ENCODE peak calls at places on chromosomes 1 and 21, in nine cellular contexts. H, I, G, Y, S, W, F, U and T are unnamed samples. For H3K27me3, the result is how much of the 10 kb centered on the place peaks cover.

GRCh38 chr1:12616709-12617373 is 1.2 kb downstream of the DHRS3 start:
- DNase-seq in H (peak), I (no peak), G (no peak), Y (peak), S (no peak), W (peak), F (no peak), U (no peak), T (peak)

GRCh38 chr1:154860154-154860870 is 9.8 kb downstream of the KCNN3 start:
- DNase-seq in H (peak), I (no peak), G (no peak), Y (no peak), S (no peak), W (no peak), F (no peak), U (peak), T (no peak)

GRCh38 chr1:71027991-71028390 is 19.6 kb downstream of the PTGER3 start:
- DNase-seq in H (no peak), I (no peak), G (no peak), Y (no peak), S (no peak), W (no peak), F (no peak), U (no peak), T (no peak)

GRCh38 chr1:153728305-153729066 is 636 bp downstream of the INTS3 start:
- DNase-seq in H (peak), I (no peak), G (peak), Y (peak), S (no peak), W (peak), F (no peak), U (peak), T (peak)

GRCh38 chr1:114540202-114540601 is 29.2 kb upstream of the TRIM33 start:
- DNase-seq in H (no peak), I (no peak), G (no peak), Y (no peak), S (no peak), W (no peak), F (no peak), U (no peak), T (no peak)

GRCh38 chr1:91503332-91503900 is 2.8 kb downstream of the CDC7 start:
- DNase-seq in H (no peak), I (no peak), G (no peak), Y (no peak), S (no peak), W (no peak), F (no peak), U (no peak), T (no peak)

GRCh38 chr1:186680031-186681012 is at the start of gene PTGS2:
- DNase-seq in H (peak), I (no peak), G (peak), Y (peak), S (peak), W (peak), F (peak), U (peak), T (peak)

GRCh38 chr1:154913242-154913641 is 23.3 kb downstream of the PMVK start:
- DNase-seq in H (no peak), I (no peak), G (no peak), Y (no peak), S (no peak), W (no peak), F (no peak), U (no peak), T (no peak)

GRCh38 chr1:157626099-157626498 is 28.2 kb upstream of the FCRL4 start:
- DNase-seq in H (peak), I (no peak), G (no peak), Y (peak), S (no peak), W (no peak), F (no peak), U (peak), T (no peak)

DNA sequence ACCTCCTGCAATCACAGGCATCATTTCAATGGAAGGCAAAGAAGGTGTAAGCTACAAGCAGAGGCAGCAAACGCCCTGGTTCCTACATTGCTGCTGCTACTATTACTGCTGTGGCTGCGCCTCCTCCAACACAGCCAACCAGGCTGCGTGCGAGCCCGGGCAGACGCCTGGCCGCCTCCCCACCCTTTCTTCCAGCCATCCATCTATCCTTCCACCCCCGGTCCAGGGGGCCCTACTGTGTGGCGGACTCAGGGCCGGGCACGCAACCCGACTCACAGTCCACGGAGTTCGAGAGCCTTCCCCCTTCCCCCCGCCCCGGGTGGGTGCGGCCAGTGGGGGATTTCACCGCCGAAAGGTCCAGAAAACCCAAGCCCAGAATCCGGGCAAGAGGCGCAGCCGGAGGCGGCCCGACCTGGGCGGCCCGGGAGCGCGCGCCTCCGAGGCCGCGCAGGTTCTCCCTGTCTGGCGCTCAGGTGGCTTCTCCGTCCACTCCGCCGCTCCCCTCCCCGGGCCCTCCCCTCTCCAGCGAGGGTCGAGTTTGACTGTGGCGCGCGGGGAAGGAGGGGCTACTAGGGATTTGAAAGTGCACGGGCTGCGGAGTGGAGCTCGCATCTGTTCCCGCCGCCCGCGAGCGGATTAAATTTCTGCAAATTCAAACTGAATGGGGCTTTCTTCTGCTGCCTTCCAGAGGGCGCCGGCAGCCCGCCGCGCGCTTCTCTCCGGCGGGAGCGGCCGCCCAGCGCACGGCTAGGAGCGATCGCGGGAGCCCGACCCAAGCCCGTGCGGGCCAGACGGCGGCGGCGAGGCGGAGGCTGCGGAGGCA is at the start of gene HUNK:
- DNase-seq in H (peak), I (no peak), G (peak), Y (peak), S (no peak), W (peak), F (no peak), U (no peak), T (peak)
- H3K27me3 ChIP-seq in H (under half), I (under half), G (under half), Y (under half), S (under half), W (under half), F (half or more), U (under half), T (under half)

DNA sequence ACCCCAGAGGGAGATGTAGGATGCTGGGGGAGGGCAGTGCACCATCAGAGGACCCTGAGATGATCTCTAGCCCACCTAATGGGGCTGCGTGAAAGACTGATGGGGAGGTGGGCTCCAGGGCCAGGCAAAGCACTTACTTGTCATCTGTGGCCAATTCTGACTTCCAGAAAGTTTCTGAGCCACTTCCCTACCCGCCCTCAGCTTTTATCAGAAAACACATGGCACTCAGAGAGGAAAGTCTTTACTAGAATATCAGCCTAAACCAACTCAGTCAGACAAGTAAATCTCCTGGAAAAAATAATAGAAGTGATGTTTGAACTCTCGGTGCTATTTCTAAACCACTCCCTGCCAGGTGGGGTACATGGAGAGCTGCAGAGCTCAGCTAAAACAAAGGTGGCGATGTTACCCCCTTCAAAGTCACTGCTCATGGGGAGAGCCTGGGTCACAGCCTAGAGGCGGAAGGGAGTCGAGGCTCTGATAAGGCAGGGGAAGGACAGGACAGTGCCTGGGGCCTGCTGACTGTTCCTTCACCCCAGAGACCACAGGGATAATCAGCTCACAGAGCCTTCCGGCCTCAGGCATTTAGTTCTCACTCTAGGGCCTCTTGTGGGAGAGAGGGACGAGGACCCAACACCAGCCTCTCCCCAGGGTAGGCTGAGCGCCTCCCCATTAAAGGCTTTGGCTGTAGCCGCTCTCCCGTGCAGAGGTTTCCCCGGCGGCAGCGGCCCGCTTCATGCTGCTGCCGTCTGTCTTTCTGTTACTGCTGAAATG is 14.2 kb downstream of the SMIM12 start:
- DNase-seq in H (no peak), I (no peak), G (no peak), Y (no peak), S (no peak), W (no peak), F (no peak), U (no peak), T (no peak)
- TF ChIP-seq CTCF in H (no peak), I (no peak), G (no peak), Y (no peak), S (no peak), W (no peak), F (no peak), U (no peak), T (no peak)

GRCh38 chr1:162026906-162027305 is 3.2 kb upstream of the OLFML2B start:
- DNase-seq in H (no peak), I (no peak), G (no peak), Y (no peak), S (no peak), W (no peak), F (no peak), U (no peak), T (no peak)
- H3K27me3 ChIP-seq in H (under half), I (under half), G (under half), Y (half or more), S (under half), W (under half), F (half or more), U (under half), T (under half)

GRCh38 chr1:85850238-85850637 is 142.0 kb upstream of the ZNHIT6 start:
- DNase-seq in H (no peak), I (no peak), G (no peak), Y (no peak), S (no peak), W (no peak), F (no peak), U (no peak), T (no peak)
- TF ChIP-seq CTCF in H (no peak), I (no peak), G (no peak), Y (no peak), S (no peak), W (no peak), F (no peak), U (no peak), T (no peak)

GRCh38 chr21:35923971-35924370 is 136.4 kb downstream of the SETD4 start:
- DNase-seq in H (no peak), I (no peak), G (no peak), Y (no peak), S (no peak), W (no peak), F (no peak), U (no peak), T (no peak)
- H3K27me3 ChIP-seq in H (under half), I (under half), G (under half), Y (under half), S (under half), W (under half), F (under half), U (under half), T (under half)

DNA sequence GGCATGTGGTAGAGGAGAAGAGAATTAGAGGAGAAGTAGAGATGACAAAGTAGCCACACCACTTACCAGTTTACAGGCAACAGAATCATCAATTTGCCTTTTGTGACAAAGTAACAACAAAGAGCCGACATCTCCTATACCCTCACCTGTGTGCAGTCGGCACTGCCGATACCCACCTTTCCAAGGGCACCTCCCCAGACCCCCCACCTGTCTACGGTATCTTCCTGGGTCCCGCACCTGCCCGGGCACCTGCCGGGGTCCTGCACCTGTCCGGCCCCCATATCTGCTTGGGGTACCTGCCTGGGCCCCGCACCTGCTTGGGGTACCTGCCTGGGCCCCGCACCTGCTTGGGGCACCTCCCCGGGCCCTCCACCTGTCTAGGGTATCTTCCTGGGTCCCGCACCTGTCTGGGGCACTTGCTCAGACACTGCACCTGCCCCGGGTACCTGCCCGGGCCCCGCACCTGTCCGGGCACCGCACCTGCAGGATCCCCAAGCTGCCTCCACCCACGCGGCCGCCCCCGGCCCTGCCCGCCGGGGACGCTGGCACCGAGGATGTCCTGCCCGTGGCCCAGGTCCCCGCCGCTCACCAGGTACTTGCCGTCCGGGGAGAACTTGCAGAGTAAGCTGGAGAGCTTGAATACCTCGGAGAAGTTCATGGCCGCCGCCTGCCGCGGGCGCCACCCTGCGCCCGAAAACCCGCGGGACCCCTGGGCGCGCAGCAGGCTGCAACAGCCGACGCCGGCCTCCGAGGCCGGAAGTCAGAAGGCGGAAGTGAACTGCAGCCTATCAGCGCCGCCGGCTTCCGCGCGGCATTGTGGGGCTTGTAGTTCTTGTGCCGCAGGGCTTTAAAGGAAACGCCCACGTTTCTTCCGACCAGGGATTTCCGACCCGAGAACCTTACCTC is at the start of gene WRAP73:
- DNase-seq in H (peak), I (peak), G (peak), Y (peak), S (peak), W (peak), F (peak), U (peak), T (peak)
- TF ChIP-seq CTCF in H (no peak), I (peak), G (no peak), Y (peak), S (no peak), W (peak), F (no peak), U (peak), T (peak)

GRCh38 chr1:6419397-6419802 is 319 bp downstream of the HES2 start:
- DNase-seq in H (no peak), I (no peak), G (no peak), Y (peak), S (no peak), W (no peak), F (no peak), U (no peak), T (no peak)
- H3K27me3 ChIP-seq in H (half or more), I (under half), G (under half), Y (half or more), S (under half), W (half or more), F (half or more), U (half or more), T (half or more)

DNA sequence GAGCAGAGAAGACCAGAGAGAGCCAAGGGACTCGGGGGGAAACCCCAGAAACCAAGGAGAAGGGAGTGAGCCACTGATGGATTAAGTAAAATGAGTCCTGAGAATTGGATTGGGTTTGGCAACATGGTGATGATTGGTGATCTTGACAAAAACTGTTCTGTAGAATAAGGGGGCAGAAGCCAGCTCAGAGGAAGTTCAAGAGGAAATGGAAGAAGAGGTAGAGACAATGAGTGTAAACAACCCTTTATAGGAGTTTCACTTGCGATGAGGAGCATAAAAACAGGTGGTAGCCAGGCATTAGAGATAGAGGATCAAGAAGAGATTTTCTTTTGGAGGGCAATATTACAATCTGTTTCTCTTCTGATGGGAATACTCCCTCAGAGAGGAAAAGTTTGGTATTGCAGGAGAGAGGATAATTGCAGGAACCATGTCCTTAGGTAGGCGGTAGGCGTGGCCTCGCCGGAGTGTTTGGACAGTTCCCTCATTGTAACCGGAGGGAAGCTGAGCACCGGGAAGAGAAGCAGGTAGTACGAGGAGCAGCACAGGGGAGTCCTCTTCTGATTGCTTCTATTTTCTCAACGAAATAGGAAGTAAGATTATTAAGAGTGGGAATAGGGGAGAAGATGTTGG is 68.4 kb upstream of the TENT5C start:
- DNase-seq in H (peak), I (no peak), G (no peak), Y (peak), S (no peak), W (no peak), F (peak), U (no peak), T (peak)
- TF ChIP-seq CTCF in H (peak), I (peak), G (no peak), Y (no peak), S (no peak), W (no peak), F (no peak), U (no peak), T (peak)

DNA sequence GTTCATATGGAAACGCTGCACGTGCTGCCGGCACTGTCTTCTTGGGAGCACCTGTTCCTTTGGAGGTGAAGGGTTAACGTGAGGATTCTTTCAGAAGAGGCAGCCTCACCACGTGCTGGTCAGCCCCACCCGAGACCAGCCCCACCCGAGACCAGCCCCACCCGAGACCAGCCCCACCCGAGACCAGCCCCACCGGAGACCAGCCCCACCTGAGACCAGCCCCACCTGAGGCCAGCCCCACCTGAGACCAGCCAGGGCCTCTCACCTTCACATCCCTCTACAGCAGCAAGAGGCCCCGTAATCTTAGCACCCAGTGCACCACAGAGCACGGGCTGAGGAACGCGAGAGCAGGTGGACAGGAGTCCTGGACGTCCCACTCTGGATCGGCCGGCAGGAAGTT is 18.0 kb downstream of the PRDM16 start:
- DNase-seq in H (no peak), I (no peak), G (no peak), Y (no peak), S (no peak), W (no peak), F (no peak), U (no peak), T (no peak)
- H3K27me3 ChIP-seq in H (under half), I (under half), G (under half), Y (under half), S (under half), W (under half), F (under half), U (under half), T (under half)

GRCh38 chr1:34166191-34167090 is 1.4 kb upstream of the CSMD2 start:
- DNase-seq in H (no peak), I (no peak), G (no peak), Y (peak), S (no peak), W (no peak), F (no peak), U (no peak), T (no peak)

GRCh38 chr1:34163792-34164509 is 1.1 kb downstream of the CSMD2 start:
- DNase-seq in H (no peak), I (no peak), G (no peak), Y (peak), S (no peak), W (no peak), F (no peak), U (no peak), T (no peak)

GRCh38 chr1:34162852-34163766 is 1.9 kb downstream of the CSMD2 start:
- DNase-seq in H (peak), I (peak), G (peak), Y (peak), S (peak), W (peak), F (peak), U (no peak), T (peak)

GRCh38 chr1:34165422-34165921 is 442 bp upstream of the CSMD2 start:
- DNase-seq in H (no peak), I (no peak), G (no peak), Y (peak), S (no peak), W (no peak), F (no peak), U (no peak), T (no peak)

DNA sequence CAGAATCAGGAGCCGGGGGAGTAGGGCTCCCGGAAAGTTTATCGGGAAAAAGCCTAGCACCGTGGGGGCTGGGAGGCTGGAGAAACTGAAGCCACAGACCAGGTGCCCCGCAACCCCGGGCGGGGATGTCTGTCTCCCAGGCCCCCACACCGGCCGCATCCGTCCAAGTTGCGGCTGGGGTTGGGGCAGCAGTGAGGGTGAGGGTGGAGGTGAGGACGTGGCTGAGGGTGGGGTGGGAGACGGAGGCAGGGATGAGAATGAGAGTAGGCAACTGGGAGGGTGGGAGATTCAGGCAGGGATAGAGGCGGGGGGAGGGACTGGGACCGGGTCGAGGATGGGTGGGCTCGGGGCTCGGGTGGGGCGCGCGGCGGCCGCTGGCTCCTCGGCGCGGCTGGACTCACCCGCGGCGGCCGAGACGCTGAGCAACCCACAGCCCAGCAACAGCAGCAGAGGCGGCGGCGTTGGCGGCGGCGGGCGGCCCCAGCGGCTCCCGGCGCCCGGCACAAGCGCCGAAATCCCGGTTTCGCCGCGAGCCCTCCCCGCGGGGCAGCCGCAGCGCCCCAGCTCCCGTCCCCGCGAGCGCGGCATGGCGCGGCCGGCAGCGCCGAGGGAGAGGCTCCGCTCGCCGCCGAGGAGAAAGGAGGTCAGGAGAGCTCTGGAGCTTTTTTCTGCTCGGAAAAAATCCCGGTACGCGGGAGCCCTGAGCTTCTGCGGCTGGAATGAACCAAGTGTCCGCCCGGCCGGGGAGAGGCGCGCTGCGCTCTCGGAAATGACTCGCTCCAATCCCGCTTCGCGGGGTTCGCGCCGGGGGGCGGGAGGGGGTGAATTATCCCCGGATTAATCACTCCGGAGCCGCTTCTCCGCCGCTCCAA is at the start of gene CSMD2:
- DNase-seq in H (no peak), I (no peak), G (no peak), Y (peak), S (no peak), W (no peak), F (no peak), U (no peak), T (peak)
- TF ChIP-seq CTCF in H (no peak), I (no peak), G (no peak), Y (no peak), S (no peak), W (no peak), F (no peak), U (no peak), T (no peak)